ENCODE peak calls at places on chromosome 4, in ten cellular contexts. H, Z, B, Q, N, A, P, T, M and W are unnamed samples.

GRCh38 chr4:185242749-185243533 is 33.5 kb downstream of the SNX25 start:
- DNase-seq in B (peak), Z (no peak), P (no peak), M (no peak), H (no peak), A (no peak), T (peak), Q (no peak), N (no peak), W (no peak)

GRCh38 chr4:145583656-145584055 is 35.5 kb upstream of the MMAA start:
- DNase-seq in Q (no peak), A (no peak), Z (no peak), B (peak), T (peak), P (no peak), H (no peak), M (no peak), N (peak), W (no peak)

GRCh38 chr4:80196259-80197131 is 808 bp upstream of the PRDM8 start:
- DNase-seq in T (no peak), A (no peak), H (no peak), M (no peak), P (no peak), Q (no peak), Z (no peak), N (no peak), B (no peak), W (no peak)

GRCh38 chr4:58166496-58166895 is 1056.3 kb upstream of the IGFBP7 start:
- DNase-seq in A (no peak), B (no peak), N (no peak), M (no peak), P (no peak), T (no peak), Z (no peak), H (no peak), Q (no peak), W (no peak)

GRCh38 chr4:113141901-113142346 is 92.5 kb downstream of the ANK2 start:
- DNase-seq in M (peak), Z (peak), P (no peak), B (peak), T (peak), H (no peak), Q (no peak), N (peak), A (peak), W (peak)

GRCh38 chr4:31193516-31193915 is 473.3 kb downstream of the PCDH7 start:
- DNase-seq in Q (no peak), T (no peak), P (no peak), A (no peak), M (peak), Z (no peak), H (no peak), N (no peak), B (no peak), W (no peak)

GRCh38 chr4:147525494-147526271 is 44.8 kb downstream of the EDNRA start:
- DNase-seq in B (no peak), P (no peak), H (no peak), Q (no peak), M (no peak), N (no peak), T (no peak), A (no peak), Z (no peak), W (no peak)

GRCh38 chr4:13430834-13431568 is 53.1 kb downstream of the RAB28 start:
- DNase-seq in H (no peak), P (no peak), N (no peak), B (no peak), A (no peak), M (peak), Z (no peak), T (no peak), Q (no peak), W (no peak)

GRCh38 chr4:40180356-40180755 is 16.5 kb upstream of the RHOH start:
- DNase-seq in T (peak), N (peak), H (no peak), Z (peak), Q (no peak), A (peak), B (peak), M (peak), P (no peak), W (no peak)

GRCh38 chr4:150209140-150209829 is 131.0 kb downstream of the DCLK2 start:
- DNase-seq in Z (peak), B (peak), N (peak), M (peak), H (no peak), T (peak), Q (peak), A (peak), P (peak), W (peak)

GRCh38 chr4:173448557-173448918 is 49.6 kb upstream of the SCRG1 start:
- DNase-seq in Q (no peak), H (no peak), Z (no peak), N (no peak), P (no peak), B (peak), A (no peak), T (peak), M (no peak), W (no peak)

GRCh38 chr4:40976343-40976742 is 226.6 kb downstream of the NSUN7 start:
- DNase-seq in B (peak), P (no peak), Z (peak), H (peak), A (no peak), N (peak), T (peak), Q (peak), M (peak), W (peak)

GRCh38 chr4:26410385-26411293 is 79.6 kb downstream of the CCKAR start:
- DNase-seq in Z (peak), T (peak), A (peak), P (no peak), Q (peak), B (peak), N (peak), H (peak), M (peak), W (peak)

GRCh38 chr4:109302366-109303140 is at the start of gene COL25A1:
- DNase-seq in M (peak), B (peak), Q (peak), T (peak), Z (peak), A (peak), P (peak), H (no peak), N (no peak), W (peak)

GRCh38 chr4:56463711-56464110 is 3.7 kb upstream of the SRP72 start:
- DNase-seq in H (no peak), Q (no peak), B (no peak), N (no peak), M (no peak), T (no peak), P (no peak), Z (no peak), A (no peak), W (no peak)

GRCh38 chr4:2905544-2905943 is 57.7 kb downstream of the NOP14 start:
- DNase-seq in Z (no peak), B (no peak), N (no peak), H (no peak), T (no peak), P (no peak), M (no peak), Q (no peak), A (no peak), W (no peak)

GRCh38 chr4:68077737-68078136 is 51.9 kb downstream of the TMPRSS11F start:
- DNase-seq in Q (no peak), P (no peak), B (no peak), T (no peak), A (no peak), Z (no peak), N (no peak), H (peak), M (no peak), W (no peak)

GRCh38 chr4:25857403-25857802 is 5.4 kb downstream of the SEL1L3 start:
- DNase-seq in Q (no peak), H (no peak), B (peak), A (no peak), M (no peak), P (no peak), T (peak), Z (peak), N (no peak), W (no peak)

GRCh38 chr4:98959411-98959810 is 30.5 kb upstream of the EIF4E start:
- DNase-seq in Q (no peak), M (no peak), P (no peak), Z (no peak), T (no peak), A (no peak), N (no peak), B (no peak), H (no peak), W (no peak)

GRCh38 chr4:184536881-184537248 is 62.5 kb upstream of the IRF2 start:
- DNase-seq in M (no peak), T (peak), A (no peak), Z (no peak), P (no peak), H (no peak), B (no peak), N (no peak), Q (peak), W (no peak)

GRCh38 chr4:149825336-149825735 is 9.7 kb upstream of the IQCM start:
- DNase-seq in N (no peak), B (no peak), A (no peak), T (no peak), M (peak), Q (no peak), Z (no peak), P (no peak), H (no peak), W (no peak)

GRCh38 chr4:188665466-188665865 is 526.2 kb downstream of the TRIML1 start:
- DNase-seq in A (no peak), T (no peak), Z (no peak), P (no peak), N (no peak), M (no peak), B (peak), H (no peak), Q (no peak), W (no peak)

GRCh38 chr4:93103042-93103441 is 725.5 kb upstream of the ATOH1 start:
- DNase-seq in Z (no peak), M (no peak), H (no peak), P (no peak), T (no peak), Q (no peak), N (no peak), A (no peak), B (no peak), W (no peak)

GRCh38 chr4:151238477-151238876 is 38.5 kb upstream of the PRSS48 start:
- DNase-seq in T (peak), Z (peak), A (no peak), B (peak), N (peak), M (no peak), Q (no peak), H (no peak), P (no peak), W (no peak)

GRCh38 chr4:77582151-77582550 is 23.5 kb upstream of the CXCL13 start:
- DNase-seq in H (no peak), Q (no peak), A (no peak), Z (no peak), B (peak), M (no peak), N (no peak), T (peak), P (no peak), W (no peak)

GRCh38 chr4:142265536-142265935 is 580.6 kb downstream of the INPP4B start:
- DNase-seq in T (peak), Q (no peak), P (no peak), H (no peak), Z (peak), N (peak), A (peak), M (peak), B (peak), W (no peak)

GRCh38 chr4:152534541-152535231 is 1.2 kb downstream of the FBXW7 start:
- DNase-seq in H (peak), A (no peak), T (peak), P (peak), Z (no peak), N (no peak), B (no peak), M (no peak), Q (peak), W (no peak)

DNA sequence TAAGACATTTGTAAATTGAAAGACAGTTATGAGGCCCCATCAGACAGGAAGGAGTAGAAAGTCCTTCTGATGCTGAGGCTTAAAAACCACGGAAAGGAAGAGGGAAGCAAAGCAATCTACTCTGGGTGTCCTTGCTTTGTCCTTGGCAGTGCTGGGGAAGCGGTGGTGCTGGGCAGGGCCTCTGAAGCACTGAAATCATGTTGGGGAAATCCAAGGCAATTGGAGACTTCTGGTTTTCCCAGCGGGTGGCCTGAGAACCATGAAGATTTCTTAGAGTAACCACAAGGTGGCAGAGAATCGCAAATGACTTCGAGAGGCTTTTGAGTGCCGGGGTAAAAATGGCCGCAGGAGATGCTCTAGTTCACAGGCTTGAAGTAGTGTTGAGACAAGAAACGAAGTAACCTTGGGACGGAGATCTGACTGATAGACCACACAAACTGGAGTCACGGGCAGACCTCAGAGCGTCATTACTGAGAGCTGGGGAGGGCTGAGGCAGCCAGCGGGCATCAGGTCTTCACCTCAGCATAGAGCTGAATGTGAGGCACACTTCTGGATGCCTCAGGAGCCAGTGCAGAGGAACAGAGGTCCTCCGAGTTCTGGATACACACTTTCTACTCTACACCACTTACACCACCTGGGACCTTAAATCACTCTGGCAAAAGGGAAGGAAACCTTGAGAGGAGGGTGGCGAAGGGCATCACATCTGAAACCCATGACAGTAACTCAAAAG is 130.7 kb upstream of the GPRIN3 start:
- DNase-seq in A (peak), P (no peak), T (peak), H (peak), Q (peak), M (peak), B (peak), N (peak), Z (peak), W (peak)
- TF ChIP-seq CTCF in A (peak), P (no peak), T (peak), H (peak), Q (peak), M (peak), B (peak), N (peak), Z (peak), W (peak)

DNA sequence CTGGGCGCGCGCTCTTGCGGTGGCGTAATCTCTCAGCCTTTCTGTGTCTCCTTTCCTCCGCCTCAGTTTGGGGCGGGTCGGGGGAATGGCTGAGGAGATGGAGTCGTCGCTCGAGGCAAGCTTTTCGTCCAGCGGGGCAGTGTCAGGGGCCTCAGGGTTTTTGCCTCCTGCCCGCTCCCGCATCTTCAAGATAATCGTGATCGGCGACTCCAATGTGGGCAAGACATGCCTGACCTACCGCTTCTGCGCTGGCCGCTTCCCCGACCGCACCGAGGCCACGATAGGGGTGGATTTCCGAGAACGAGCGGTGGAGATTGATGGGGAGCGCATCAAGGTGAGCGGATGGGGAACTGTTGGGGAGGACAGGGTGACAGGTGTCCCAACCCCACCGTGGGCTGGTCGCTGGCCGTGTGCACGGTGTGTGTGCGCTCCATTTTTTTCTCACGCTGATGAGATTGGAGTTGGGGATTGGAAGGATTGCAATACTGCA is at the start of gene RAB33B:
- DNase-seq in A (no peak), P (no peak), Q (no peak), H (no peak), B (peak), M (peak), Z (no peak), T (peak), N (no peak), W (no peak)
- TF ChIP-seq CTCF in A (no peak), P (no peak), Q (no peak), H (no peak), B (no peak), M (no peak), Z (no peak), T (no peak), N (no peak), W (peak)

DNA sequence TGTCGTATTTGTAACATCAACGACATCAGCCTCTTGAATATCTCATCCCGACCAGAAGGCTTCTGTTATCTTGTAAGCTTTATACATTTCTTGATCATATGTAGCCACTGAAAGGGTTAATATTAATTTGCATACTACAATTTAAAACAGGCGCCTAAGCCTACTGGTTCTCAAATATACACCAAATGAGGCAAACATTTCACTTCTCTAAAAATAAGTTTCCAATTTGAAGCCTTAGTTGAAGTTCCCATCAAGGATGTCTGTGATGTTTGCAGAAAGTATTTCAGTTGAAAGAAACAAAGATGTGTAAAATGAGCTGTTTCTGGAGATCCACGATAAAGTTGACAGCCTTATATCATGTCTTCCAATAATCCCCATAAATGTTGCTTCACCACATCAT is 70.6 kb downstream of the KIT start:
- DNase-seq in N (no peak), B (no peak), Q (no peak), H (no peak), T (no peak), P (no peak), M (no peak), A (no peak), Z (no peak), W (no peak)
- TF ChIP-seq CTCF in N (no peak), B (no peak), Q (no peak), H (no peak), T (no peak), P (no peak), M (no peak), A (no peak), Z (no peak), W (no peak)

GRCh38 chr4:59247032-59247431 is 1953.1 kb upstream of the ADGRL3 start:
- DNase-seq in M (no peak), H (no peak), B (no peak), N (no peak), A (no peak), P (no peak), Z (no peak), Q (no peak), T (peak), W (no peak)
- TF ChIP-seq CTCF in M (no peak), H (peak), B (no peak), N (peak), A (peak), P (no peak), Z (peak), Q (no peak), T (peak), W (peak)

GRCh38 chr4:36183232-36183631 is 61.1 kb downstream of the ARAP2 start:
- DNase-seq in A (no peak), B (no peak), P (no peak), T (no peak), M (no peak), Q (no peak), N (no peak), Z (no peak), H (no peak), W (no peak)

GRCh38 chr4:36183665-36184393 is 60.5 kb downstream of the ARAP2 start:
- DNase-seq in P (no peak), H (no peak), Z (no peak), Q (no peak), M (no peak), T (no peak), N (no peak), A (no peak), B (no peak), W (no peak)

GRCh38 chr4:36189511-36190226 is 54.6 kb downstream of the ARAP2 start:
- DNase-seq in M (no peak), B (no peak), P (no peak), Z (no peak), H (no peak), Q (no peak), A (no peak), N (no peak), T (no peak), W (peak)

GRCh38 chr4:36192922-36193321 is 51.4 kb downstream of the ARAP2 start:
- DNase-seq in Q (no peak), N (no peak), B (no peak), A (no peak), T (no peak), Z (no peak), H (no peak), P (no peak), M (no peak), W (no peak)

GRCh38 chr4:36187723-36188333 is 56.5 kb downstream of the ARAP2 start:
- DNase-seq in B (peak), P (no peak), A (peak), Q (no peak), T (peak), N (no peak), M (peak), H (no peak), Z (peak), W (peak)
- TF ChIP-seq CTCF in B (peak), P (no peak), A (peak), Q (peak), T (peak), N (peak), M (peak), H (peak), Z (peak), W (peak)